ENCODE peak calls at places on chromosome 21, in eight cellular contexts. R is NCI-H2029, H is EL, V is NCI-H1092, Q is fibroblast of the conjunctiva, P is AG08396, F is transverse colon, Z is ELF-1. O is an unnamed sample.

GRCh38 chr21:32508558-32508957 is 76.8 kb downstream of the TCP10L start:
- DNase-seq in R (no peak), H (no peak), V (no peak), Q (no peak), P (no peak), F (no peak), Z (no peak), O (no peak)

GRCh38 chr21:26146681-26147080 is 23.9 kb downstream of the APP start:
- DNase-seq in R (no peak), H (no peak), V (no peak), Q (no peak), P (no peak), F (no peak), Z (no peak), O (no peak)

GRCh38 chr21:36065497-36066036 is 4.3 kb upstream of the CBR1 start:
- DNase-seq in R (peak), H (peak), V (no peak), Q (peak), P (peak), F (no peak), Z (no peak), O (peak)

GRCh38 chr21:37712204-37712934 is 203.9 kb downstream of the KCNJ6 start:
- DNase-seq in R (peak), H (peak), V (peak), Q (peak), P (peak), F (peak), Z (peak), O (peak)

GRCh38 chr21:42306366-42307035 is 8.7 kb downstream of the TFF3 start:
- DNase-seq in R (no peak), H (no peak), V (peak), Q (no peak), P (no peak), F (no peak), Z (no peak), O (no peak)

GRCh38 chr21:29164330-29164942 is 34.0 kb downstream of the MAP3K7CL start:
- DNase-seq in R (no peak), H (peak), V (peak), Q (peak), P (peak), F (no peak), Z (peak), O (peak)

GRCh38 chr21:45698493-45698947 is 55.0 kb downstream of the PCBP3 start:
- DNase-seq in R (no peak), H (peak), V (no peak), Q (peak), P (peak), F (peak), Z (no peak), O (peak)

GRCh38 chr21:25370311-25370744 is 237.0 kb downstream of the MRPL39 start:
- DNase-seq in R (no peak), H (peak), V (no peak), Q (peak), P (peak), F (no peak), Z (no peak), O (peak)

GRCh38 chr21:34807881-34808568 is 139.2 kb downstream of the CLIC6 start:
- DNase-seq in R (no peak), H (peak), V (no peak), Q (peak), P (peak), F (no peak), Z (no peak), O (peak)

GRCh38 chr21:38139380-38140168 is 117.2 kb upstream of the KCNJ15 start:
- DNase-seq in R (peak), H (peak), V (peak), Q (no peak), P (no peak), F (no peak), Z (no peak), O (peak)

GRCh38 chr21:41620982-41621381 is 113.0 kb upstream of the TMPRSS2 start:
- DNase-seq in R (no peak), H (peak), V (no peak), Q (no peak), P (no peak), F (no peak), Z (no peak), O (no peak)

GRCh38 chr21:35198982-35199732 is 150.1 kb upstream of the RUNX1 start:
- DNase-seq in R (no peak), H (no peak), V (no peak), Q (no peak), P (no peak), F (no peak), Z (no peak), O (no peak)

GRCh38 chr21:29196021-29196663 is 65.7 kb downstream of the MAP3K7CL start:
- DNase-seq in R (no peak), H (peak), V (no peak), Q (peak), P (peak), F (peak), Z (peak), O (peak)

GRCh38 chr21:45630066-45630694 is 13.3 kb upstream of the PCBP3 start:
- DNase-seq in R (no peak), H (no peak), V (no peak), Q (no peak), P (no peak), F (no peak), Z (no peak), O (peak)

GRCh38 chr21:31293986-31294385 is 50.1 kb downstream of the TIAM1 start:
- DNase-seq in R (no peak), H (peak), V (no peak), Q (peak), P (peak), F (no peak), Z (no peak), O (peak)

GRCh38 chr21:36709030-36709867 is 10.3 kb downstream of the SIM2 start:
- DNase-seq in R (no peak), H (no peak), V (no peak), Q (no peak), P (no peak), F (no peak), Z (peak), O (no peak)

GRCh38 chr21:31502537-31503143 is 156.9 kb upstream of the SOD1 start:
- DNase-seq in R (no peak), H (no peak), V (no peak), Q (no peak), P (no peak), F (no peak), Z (no peak), O (no peak)

GRCh38 chr21:45579383-45580180 is 37.3 kb upstream of the SLC19A1 start:
- DNase-seq in R (no peak), H (no peak), V (no peak), Q (no peak), P (no peak), F (peak), Z (no peak), O (no peak)

GRCh38 chr21:45514311-45515021 is 27.8 kb downstream of the SLC19A1 start:
- DNase-seq in R (no peak), H (no peak), V (no peak), Q (no peak), P (no peak), F (no peak), Z (no peak), O (no peak)

GRCh38 chr21:45262041-45262581 is 25.6 kb downstream of the POFUT2 start:
- DNase-seq in R (no peak), H (no peak), V (no peak), Q (no peak), P (no peak), F (no peak), Z (no peak), O (peak)

GRCh38 chr21:45767071-45768006 is 123.8 kb downstream of the PCBP3 start:
- DNase-seq in R (no peak), H (no peak), V (no peak), Q (no peak), P (peak), F (no peak), Z (no peak), O (no peak)

GRCh38 chr21:30146558-30147282 is 19.9 kb downstream of the CLDN17 start:
- DNase-seq in R (no peak), H (no peak), V (no peak), Q (no peak), P (no peak), F (no peak), Z (no peak), O (no peak)

GRCh38 chr21:23478381-23478780 is 2128.9 kb downstream of the MRPL39 start:
- DNase-seq in R (no peak), H (no peak), V (no peak), Q (no peak), P (no peak), F (no peak), Z (no peak), O (no peak)

GRCh38 chr21:35559128-35559831 is 501.0 kb downstream of the SETD4 start:
- DNase-seq in R (no peak), H (peak), V (no peak), Q (no peak), P (peak), F (no peak), Z (no peak), O (peak)

GRCh38 chr21:43355925-43356289 is 71.0 kb downstream of the SIK1 start:
- DNase-seq in R (no peak), H (no peak), V (no peak), Q (no peak), P (no peak), F (no peak), Z (peak), O (peak)

GRCh38 chr21:21114456-21114855 is 116.2 kb downstream of the NCAM2 start:
- DNase-seq in R (no peak), H (no peak), V (peak), Q (no peak), P (no peak), F (no peak), Z (no peak), O (no peak)

GRCh38 chr21:14306143-14306907 is 76.6 kb downstream of the HSPA13 start:
- DNase-seq in R (no peak), H (peak), V (no peak), Q (no peak), P (no peak), F (no peak), Z (no peak), O (no peak)

O was measured in hepatocyte.